ENCODE peak calls at places on chromosomes 1 and 21, in seven cellular contexts. Q is mammary epithelial cell, E is tibial nerve, U is H7, F is left ventricle myocardium inferior, Z is heart right ventricle, D is lung. V is an unnamed sample.

GRCh38 chr21:25822981-25823380 is 88.2 kb downstream of the GABPA start:
- DNase-seq in Q (no peak), E (no peak), U (no peak), F (no peak), Z (no peak), D (no peak), V (no peak)

GRCh38 chr21:38793926-38794713 is 11.6 kb upstream of the ETS2 start:
- DNase-seq in Q (no peak), E (no peak), U (no peak), F (no peak), Z (no peak), D (no peak), V (no peak)

GRCh38 chr21:42381347-42381984 is 14.4 kb downstream of the TMPRSS3 start:
- DNase-seq in Q (peak; percentile 48), E (no peak), U (peak; percentile 89), F (no peak), Z (no peak), D (no peak), V (no peak)

GRCh38 chr1:111973150-111973549 is 16.3 kb downstream of the KCND3 start:
- DNase-seq in Q (no peak), E (no peak), U (no peak), F (no peak), Z (no peak), D (no peak), V (no peak)

GRCh38 chr1:41615981-41616380 is 131.5 kb upstream of the EDN2 start:
- DNase-seq in Q (no peak), E (no peak), U (no peak), F (no peak), Z (no peak), D (no peak), V (no peak)

GRCh38 chr1:53578358-53578757 is 119.2 kb downstream of the DMRTB1 start:
- DNase-seq in Q (no peak), E (no peak), U (no peak), F (no peak), Z (no peak), D (no peak), V (no peak)

GRCh38 chr1:226006686-226007085 is 7.5 kb upstream of the SDE2 start:
- DNase-seq in Q (no peak), E (no peak), U (no peak), F (no peak), Z (no peak), D (no peak), V (no peak)

GRCh38 chr21:46618738-46619369 is 14.0 kb upstream of the S100B start:
- DNase-seq in Q (no peak), E (no peak), U (no peak), F (no peak), Z (no peak), D (no peak), V (no peak)

GRCh38 chr1:244840219-244840794 is 4.8 kb downstream of the COX20 start:
- DNase-seq in Q (no peak), E (no peak), U (no peak), F (no peak), Z (no peak), D (no peak), V (no peak)

GRCh38 chr1:2443285-2444137 is 31.1 kb upstream of the PEX10 start:
- DNase-seq in Q (no peak), E (no peak), U (peak; percentile 92), F (no peak), Z (no peak), D (no peak), V (no peak)

GRCh38 chr1:108913105-108913948 is 36.5 kb downstream of the GPSM2 start:
- DNase-seq in Q (no peak), E (no peak), U (no peak), F (no peak), Z (no peak), D (no peak), V (no peak)

GRCh38 chr1:10424034-10424433 is 6.2 kb upstream of the CENPS start:
- DNase-seq in Q (no peak), E (peak; percentile 52), U (no peak), F (peak; percentile 45), Z (peak; percentile 16), D (peak; percentile 34), V (no peak)

GRCh38 chr1:177945943-177946650 is 23.8 kb downstream of the SEC16B start:
- DNase-seq in Q (peak; percentile 72), E (peak; percentile 24), U (peak; percentile 83), F (peak; percentile 44), Z (peak; percentile 34), D (peak; percentile 38), V (no peak)

GRCh38 chr1:22892789-22893188 is 79.9 kb downstream of the LACTBL1 start:
- DNase-seq in Q (no peak), E (no peak), U (no peak), F (no peak), Z (no peak), D (no peak), V (no peak)

GRCh38 chr1:40782371-40782956 is 1.1 kb upstream of the KCNQ4 start:
- DNase-seq in Q (no peak), E (no peak), U (peak; percentile 83), F (peak; percentile 42), Z (peak; percentile 25), D (no peak), V (no peak)

GRCh38 chr1:155125511-155125945 is 2.1 kb upstream of the EFNA1 start:
- DNase-seq in Q (peak; percentile 93), E (no peak), U (peak; percentile 73), F (no peak), Z (no peak), D (no peak), V (no peak)

GRCh38 chr1:244214009-244214967 is 163.2 kb downstream of the ZBTB18 start:
- DNase-seq in Q (peak; percentile 82), E (no peak), U (peak; percentile 72), F (peak; percentile 20), Z (no peak), D (no peak), V (no peak)

GRCh38 chr1:45647248-45648021 is 23.6 kb upstream of the CCDC17 start:
- DNase-seq in Q (no peak), E (no peak), U (no peak), F (no peak), Z (peak; percentile 22), D (no peak), V (no peak)

GRCh38 chr21:14382486-14382834 is 486 bp downstream of the HSPA13 start:
- DNase-seq in Q (no peak), E (peak; percentile 22), U (peak; percentile 63), F (no peak), Z (peak; percentile 8), D (no peak), V (no peak)

GRCh38 chr1:50969611-50970507 is at the start of gene CDKN2C:
- DNase-seq in Q (peak; percentile 85), E (peak; percentile 77), U (peak; percentile 68), F (peak; percentile 75), Z (peak; percentile 83), D (peak; percentile 65), V (peak; percentile 92)

GRCh38 chr1:162697140-162697895 is 65.1 kb downstream of the DDR2 start:
- DNase-seq in Q (no peak), E (no peak), U (no peak), F (no peak), Z (no peak), D (no peak), V (no peak)

GRCh38 chr1:101238681-101239094 is 1.9 kb downstream of the S1PR1 start:
- DNase-seq in Q (peak; percentile 83), E (peak; percentile 88), U (peak; percentile 78), F (peak; percentile 88), Z (peak; percentile 93), D (peak; percentile 89), V (no peak)

GRCh38 chr1:101240041-101240430 is 3.2 kb downstream of the S1PR1 start:
- DNase-seq in Q (no peak), E (no peak), U (no peak), F (no peak), Z (peak; percentile 58), D (peak; percentile 33), V (no peak)

GRCh38 chr1:101238041-101238515 is 1.3 kb downstream of the S1PR1 start:
- DNase-seq in Q (no peak), E (no peak), U (peak; percentile 39), F (no peak), Z (no peak), D (no peak), V (no peak)

GRCh38 chr1:101237229-101237837 is 514 bp downstream of the S1PR1 start:
- DNase-seq in Q (peak; percentile 46), E (no peak), U (no peak), F (no peak), Z (no peak), D (no peak), V (no peak)

GRCh38 chr1:101239095-101240040 is 2.5 kb downstream of the S1PR1 start:
- DNase-seq in Q (no peak), E (no peak), U (no peak), F (no peak), Z (no peak), D (no peak), V (no peak)
- H3K4me3 ChIP-seq in Q (no peak overlapping the region), E (peak overlapping the region; percentile 62), U (no peak overlapping the region), F (peak overlapping the region; percentile 83), Z (peak overlapping the region; percentile 83), D (peak overlapping the region; percentile 52), V (no peak overlapping the region)

GRCh38 chr1:216600730-216601426 is 122.4 kb downstream of the ESRRG start:
- DNase-seq in Q (peak; percentile 53), E (peak; percentile 59), U (peak; percentile 81), F (peak; percentile 73), Z (peak; percentile 75), D (peak; percentile 65), V (no peak)
- H3K36me3 ChIP-seq in Q (no peaks in the 10 kb centered on the region), E (no peaks in the 10 kb centered on the region), U (no peaks in the 10 kb centered on the region), F (no peaks in the 10 kb centered on the region), Z (no peaks in the 10 kb centered on the region), D (no peaks in the 10 kb centered on the region), V (no peaks in the 10 kb centered on the region)

GRCh38 chr1:215393476-215393875 is 173.6 kb upstream of the KCTD3 start:
- DNase-seq in Q (no peak), E (no peak), U (no peak), F (no peak), Z (no peak), D (no peak), V (no peak)

GRCh38 chr1:215394084-215394991 is 172.8 kb upstream of the KCTD3 start:
- DNase-seq in Q (no peak), E (no peak), U (no peak), F (no peak), Z (no peak), D (no peak), V (no peak)

GRCh38 chr1:215399787-215400186 is 167.3 kb upstream of the KCTD3 start:
- DNase-seq in Q (no peak), E (no peak), U (no peak), F (no peak), Z (no peak), D (no peak), V (no peak)

GRCh38 chr1:215397843-215398242 is 169.3 kb upstream of the KCTD3 start:
- DNase-seq in Q (no peak), E (no peak), U (no peak), F (no peak), Z (no peak), D (no peak), V (no peak)

DNA sequence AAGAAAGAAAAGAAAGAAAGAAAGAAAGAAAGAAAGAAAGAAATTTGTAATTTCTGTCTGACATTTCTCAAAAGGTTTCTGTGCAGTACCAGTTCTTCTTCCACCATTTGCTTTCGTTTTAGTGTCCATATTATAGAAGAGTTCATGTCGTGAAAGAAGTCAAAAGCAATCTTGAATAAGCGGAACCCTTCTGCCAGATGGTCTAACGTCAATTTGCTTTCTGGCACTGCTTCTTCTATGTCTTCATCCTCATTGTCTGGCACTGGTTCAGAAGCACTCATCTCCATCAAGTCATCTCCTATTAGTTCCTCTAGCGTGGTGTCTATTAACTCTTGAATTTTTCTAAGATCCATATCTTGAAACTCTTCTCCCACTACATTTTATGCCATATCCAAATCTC is 170.0 kb upstream of the KCTD3 start:
- DNase-seq in Q (no peak), E (no peak), U (no peak), F (no peak), Z (no peak), D (no peak), V (no peak)
- H3K4me3 ChIP-seq in Q (no peak overlapping the region), E (no peak overlapping the region), U (no peak overlapping the region), F (no peak overlapping the region), Z (no peak overlapping the region), D (no peak overlapping the region), V (no peak overlapping the region)

GRCh38 chr1:19205845-19206244 is 4.2 kb downstream of the UBR4 start:
- DNase-seq in Q (no peak), E (no peak), U (no peak), F (no peak), Z (no peak), D (no peak), V (no peak)
- H3K36me3 ChIP-seq in Q (no peaks in the 10 kb centered on the region), E (no peaks in the 10 kb centered on the region), U (no peaks in the 10 kb centered on the region), F (peaks cover 7% of the 10 kb centered on the region), Z (no peaks in the 10 kb centered on the region), D (peaks cover 4% of the 10 kb centered on the region), V (peaks cover 8% of the 10 kb centered on the region)